ENCODE peak calls at places on chromosomes 12 and 14, in eight cellular contexts. One of them, this sample, is unnamed.

GRCh38 chr12:10214131-10214876 is 1.6 kb downstream of the GABARAPL1 start:
- DNase-seq in astrocyte: peak
- DNase-seq in posterior cingulate gyrus: no peak
- DNase-seq in lower lobe of right lung: no peak
- DNase-seq in iPS-NIHi11: no peak
- DNase-seq in GM10248: no peak
- DNase-seq in EL: peak
- DNase-seq in activated CD4-positive, alpha-beta T cell treated with anti-CD3 and anti-CD28 coated beads for 24 hours: no peak
- DNase-seq in this sample: no peak

GRCh38 chr14:35121026-35121886 is 534 bp downstream of the PPP2R3C start:
- DNase-seq in astrocyte: no peak
- DNase-seq in posterior cingulate gyrus: no peak
- DNase-seq in lower lobe of right lung: peak
- DNase-seq in iPS-NIHi11: no peak
- DNase-seq in GM10248: no peak
- DNase-seq in EL: peak
- DNase-seq in activated CD4-positive, alpha-beta T cell treated with anti-CD3 and anti-CD28 coated beads for 24 hours: no peak
- DNase-seq in this sample: no peak

GRCh38 chr14:81625343-81625742 is 91.7 kb upstream of the SEL1L start:
- DNase-seq in astrocyte: no peak
- DNase-seq in posterior cingulate gyrus: no peak
- DNase-seq in lower lobe of right lung: no peak
- DNase-seq in iPS-NIHi11: peak
- DNase-seq in GM10248: peak
- DNase-seq in EL: no peak
- DNase-seq in activated CD4-positive, alpha-beta T cell treated with anti-CD3 and anti-CD28 coated beads for 24 hours: no peak
- DNase-seq in this sample: no peak

GRCh38 chr12:54024127-54024526 is 4.1 kb upstream of the HOXC6 start:
- DNase-seq in astrocyte: no peak
- DNase-seq in posterior cingulate gyrus: no peak
- DNase-seq in lower lobe of right lung: no peak
- DNase-seq in iPS-NIHi11: no peak
- DNase-seq in GM10248: no peak
- DNase-seq in EL: no peak
- DNase-seq in activated CD4-positive, alpha-beta T cell treated with anti-CD3 and anti-CD28 coated beads for 24 hours: no peak
- DNase-seq in this sample: no peak

GRCh38 chr14:106378191-106378590 is 851.8 kb downstream of the TMEM121 start:
- DNase-seq in astrocyte: no peak
- DNase-seq in posterior cingulate gyrus: no peak
- DNase-seq in lower lobe of right lung: no peak
- DNase-seq in iPS-NIHi11: no peak
- DNase-seq in GM10248: peak
- DNase-seq in EL: no peak
- DNase-seq in activated CD4-positive, alpha-beta T cell treated with anti-CD3 and anti-CD28 coated beads for 24 hours: no peak
- DNase-seq in this sample: no peak

GRCh38 chr12:106001819-106002218 is 136.9 kb downstream of the NUAK1 start:
- DNase-seq in astrocyte: no peak
- DNase-seq in posterior cingulate gyrus: no peak
- DNase-seq in lower lobe of right lung: no peak
- DNase-seq in iPS-NIHi11: no peak
- DNase-seq in GM10248: no peak
- DNase-seq in EL: no peak
- DNase-seq in activated CD4-positive, alpha-beta T cell treated with anti-CD3 and anti-CD28 coated beads for 24 hours: no peak
- DNase-seq in this sample: no peak

GRCh38 chr14:95524706-95525512 is 8.5 kb upstream of the SYNE3 start:
- DNase-seq in astrocyte: no peak
- DNase-seq in posterior cingulate gyrus: no peak
- DNase-seq in lower lobe of right lung: no peak
- DNase-seq in iPS-NIHi11: no peak
- DNase-seq in GM10248: no peak
- DNase-seq in EL: peak
- DNase-seq in activated CD4-positive, alpha-beta T cell treated with anti-CD3 and anti-CD28 coated beads for 24 hours: no peak
- DNase-seq in this sample: no peak

GRCh38 chr12:101256271-101256670 is 23.6 kb upstream of the UTP20 start:
- DNase-seq in astrocyte: no peak
- DNase-seq in posterior cingulate gyrus: no peak
- DNase-seq in lower lobe of right lung: no peak
- DNase-seq in iPS-NIHi11: no peak
- DNase-seq in GM10248: no peak
- DNase-seq in EL: peak
- DNase-seq in activated CD4-positive, alpha-beta T cell treated with anti-CD3 and anti-CD28 coated beads for 24 hours: no peak
- DNase-seq in this sample: no peak

GRCh38 chr12:57219993-57220728 is 3.6 kb downstream of the NXPH4 start:
- DNase-seq in astrocyte: no peak
- DNase-seq in posterior cingulate gyrus: no peak
- DNase-seq in lower lobe of right lung: no peak
- DNase-seq in iPS-NIHi11: no peak
- DNase-seq in GM10248: no peak
- DNase-seq in EL: no peak
- DNase-seq in activated CD4-positive, alpha-beta T cell treated with anti-CD3 and anti-CD28 coated beads for 24 hours: no peak
- DNase-seq in this sample: no peak

GRCh38 chr12:14810953-14811483 is 3.0 kb downstream of the SMCO3 start:
- DNase-seq in astrocyte: no peak
- DNase-seq in posterior cingulate gyrus: no peak
- DNase-seq in lower lobe of right lung: no peak
- DNase-seq in iPS-NIHi11: peak
- DNase-seq in GM10248: no peak
- DNase-seq in EL: peak
- DNase-seq in activated CD4-positive, alpha-beta T cell treated with anti-CD3 and anti-CD28 coated beads for 24 hours: no peak
- DNase-seq in this sample: no peak

GRCh38 chr14:33062881-33063280 is 124.2 kb downstream of the NPAS3 start:
- DNase-seq in astrocyte: peak
- DNase-seq in posterior cingulate gyrus: no peak
- DNase-seq in lower lobe of right lung: no peak
- DNase-seq in iPS-NIHi11: no peak
- DNase-seq in GM10248: no peak
- DNase-seq in EL: no peak
- DNase-seq in activated CD4-positive, alpha-beta T cell treated with anti-CD3 and anti-CD28 coated beads for 24 hours: no peak
- DNase-seq in this sample: no peak

GRCh38 chr12:52876371-52876770 is 27.6 kb upstream of the KRT78 start:
- DNase-seq in astrocyte: no peak
- DNase-seq in posterior cingulate gyrus: no peak
- DNase-seq in lower lobe of right lung: peak
- DNase-seq in iPS-NIHi11: no peak
- DNase-seq in GM10248: no peak
- DNase-seq in EL: no peak
- DNase-seq in activated CD4-positive, alpha-beta T cell treated with anti-CD3 and anti-CD28 coated beads for 24 hours: no peak
- DNase-seq in this sample: no peak

GRCh38 chr14:99749142-99749541 is 44.1 kb upstream of the EML1 start:
- DNase-seq in astrocyte: no peak
- DNase-seq in posterior cingulate gyrus: no peak
- DNase-seq in lower lobe of right lung: peak
- DNase-seq in iPS-NIHi11: no peak
- DNase-seq in GM10248: no peak
- DNase-seq in EL: no peak
- DNase-seq in activated CD4-positive, alpha-beta T cell treated with anti-CD3 and anti-CD28 coated beads for 24 hours: no peak
- DNase-seq in this sample: no peak

GRCh38 chr12:99907210-99907609 is 77.5 kb downstream of the ANKS1B start:
- DNase-seq in astrocyte: no peak
- DNase-seq in posterior cingulate gyrus: no peak
- DNase-seq in lower lobe of right lung: no peak
- DNase-seq in iPS-NIHi11: no peak
- DNase-seq in GM10248: no peak
- DNase-seq in EL: peak
- DNase-seq in activated CD4-positive, alpha-beta T cell treated with anti-CD3 and anti-CD28 coated beads for 24 hours: no peak
- DNase-seq in this sample: no peak

GRCh38 chr14:59483360-59483759 is 848 bp downstream of the L3HYPDH start:
- DNase-seq in astrocyte: peak
- DNase-seq in posterior cingulate gyrus: no peak
- DNase-seq in lower lobe of right lung: no peak
- DNase-seq in iPS-NIHi11: no peak
- DNase-seq in GM10248: no peak
- DNase-seq in EL: peak
- DNase-seq in activated CD4-positive, alpha-beta T cell treated with anti-CD3 and anti-CD28 coated beads for 24 hours: no peak
- DNase-seq in this sample: peak